ENCODE peak calls at places on chromosomes 1 and 21, in eight cellular contexts. Z is hepatocyte, Y is stomach, C is astrocyte of the spinal cord, J is PC-9, V is dorsolateral prefrontal cortex, D is left ventricle myocardium inferior, F is colonic mucosa. X is an unnamed sample.

GRCh38 chr1:21217812-21218596 is 41.3 kb upstream of the EIF4G3 start:
- DNase-seq in Z (peak; percentile 46), Y (peak; percentile 31), C (no peak), J (no peak), V (peak; percentile 36), D (no peak), F (peak; percentile 50), X (no peak)

GRCh38 chr1:22739648-22740385 is 29.2 kb downstream of the EPHB2 start:
- DNase-seq in Z (peak; percentile 77), Y (no peak), C (peak; percentile 95), J (no peak), V (no peak), D (no peak), F (no peak), X (peak; percentile 93)

GRCh38 chr1:154778944-154779343 is 91.1 kb downstream of the KCNN3 start:
- DNase-seq in Z (no peak), Y (no peak), C (no peak), J (no peak), V (no peak), D (no peak), F (no peak), X (no peak)

GRCh38 chr21:25967566-25968438 is 202.8 kb downstream of the APP start:
- DNase-seq in Z (no peak), Y (no peak), C (no peak), J (no peak), V (no peak), D (no peak), F (no peak), X (no peak)

GRCh38 chr1:201021333-201022177 is 2.0 kb downstream of the KIF21B start:
- DNase-seq in Z (no peak), Y (no peak), C (no peak), J (peak; percentile 16), V (no peak), D (no peak), F (no peak), X (no peak)

GRCh38 chr1:178650950-178651461 is 74.0 kb upstream of the RALGPS2 start:
- DNase-seq in Z (peak; percentile 71), Y (no peak), C (peak; percentile 23), J (peak; percentile 45), V (no peak), D (no peak), F (peak; percentile 52), X (peak; percentile 77)

GRCh38 chr1:181133969-181134418 is 45.5 kb downstream of the IER5 start:
- DNase-seq in Z (no peak), Y (no peak), C (no peak), J (no peak), V (no peak), D (no peak), F (no peak), X (no peak)

GRCh38 chr21:20250337-20250736 is 747.9 kb upstream of the NCAM2 start:
- DNase-seq in Z (no peak), Y (no peak), C (no peak), J (no peak), V (no peak), D (no peak), F (no peak), X (no peak)

GRCh38 chr1:226722240-226722900 is 16.7 kb downstream of the ITPKB start:
- DNase-seq in Z (no peak), Y (no peak), C (no peak), J (no peak), V (no peak), D (no peak), F (no peak), X (no peak)

GRCh38 chr1:231808116-231808515 is 181.5 kb downstream of the DISC1 start:
- DNase-seq in Z (no peak), Y (no peak), C (no peak), J (no peak), V (no peak), D (no peak), F (no peak), X (peak; percentile 53)

GRCh38 chr1:213989071-213989739 is 1.4 kb downstream of the PROX1 start:
- DNase-seq in Z (peak; percentile 42), Y (no peak), C (no peak), J (no peak), V (no peak), D (no peak), F (no peak), X (peak; percentile 27)

GRCh38 chr1:160565568-160565967 is 13.7 kb downstream of the CD84 start:
- DNase-seq in Z (no peak), Y (no peak), C (no peak), J (no peak), V (no peak), D (no peak), F (no peak), X (no peak)

GRCh38 chr1:169041371-169041770 is 65.1 kb upstream of the ATP1B1 start:
- DNase-seq in Z (no peak), Y (no peak), C (no peak), J (no peak), V (no peak), D (no peak), F (no peak), X (no peak)

GRCh38 chr21:42997053-42997452 is 22.7 kb downstream of the PKNOX1 start:
- DNase-seq in Z (peak; percentile 60), Y (no peak), C (peak; percentile 96), J (no peak), V (no peak), D (peak; percentile 60), F (peak; percentile 30), X (peak; percentile 95)

GRCh38 chr1:234604726-234605492 is 5.1 kb downstream of the IRF2BP2 start:
- DNase-seq in Z (no peak), Y (no peak), C (peak; percentile 74), J (no peak), V (no peak), D (no peak), F (no peak), X (no peak)

GRCh38 chr1:24635195-24635843 is 7.8 kb upstream of the SRRM1 start:
- DNase-seq in Z (peak; percentile 77), Y (no peak), C (peak; percentile 79), J (peak; percentile 46), V (no peak), D (no peak), F (no peak), X (peak; percentile 82)

DNA sequence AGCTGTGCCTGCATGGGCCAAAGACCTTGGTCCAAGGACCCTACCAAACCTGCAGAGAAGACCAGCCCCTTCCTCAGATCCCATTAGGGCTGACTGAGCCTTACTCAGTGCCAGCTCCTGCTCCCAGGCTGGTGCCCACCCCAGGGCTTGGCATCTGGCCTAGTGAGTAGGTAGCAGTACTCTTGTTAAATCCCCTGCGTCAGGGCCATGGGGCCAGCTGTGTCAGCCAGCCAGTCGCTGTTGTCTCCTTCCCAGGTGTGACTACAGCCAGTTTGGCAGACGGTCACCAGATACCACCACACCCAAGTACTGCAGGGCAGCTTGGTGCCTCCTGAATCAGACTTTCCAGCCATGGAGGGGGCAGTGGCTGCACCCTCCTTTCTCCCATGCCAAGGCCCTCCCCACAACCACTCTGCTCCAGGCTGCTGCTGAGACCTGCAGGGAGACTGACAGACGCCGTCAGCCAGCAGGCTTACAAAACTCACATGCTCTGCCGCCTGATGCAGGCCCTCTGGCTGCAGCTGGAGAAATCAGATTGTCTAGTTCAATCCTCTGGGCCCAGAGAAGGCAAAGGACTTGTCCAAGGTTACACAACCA is 3.0 kb downstream of the TENT5B start:
- DNase-seq in Z (peak; percentile 52), Y (peak; percentile 73), C (no peak), J (peak; percentile 78), V (no peak), D (peak; percentile 53), F (peak; percentile 72), X (no peak)
- H3K4me3 ChIP-seq in Z (no peak overlapping the region), Y (peak overlapping the region; percentile 9), C (no peak overlapping the region), J (no peak overlapping the region), V (no peak overlapping the region), D (peak overlapping the region; percentile 75), F (no peak overlapping the region), X (no peak overlapping the region)

GRCh38 chr1:198756470-198756869 is 117.6 kb downstream of the PTPRC start:
- DNase-seq in Z (no peak), Y (no peak), C (peak; percentile 41), J (no peak), V (no peak), D (no peak), F (no peak), X (peak; percentile 47)
- TF ChIP-seq CTCF in Z (peak; percentile 46), Y (peak; percentile 9), C (peak; percentile 20), J (peak; percentile 62), V (peak; percentile 47), D (peak; percentile 61), F (peak; percentile 32), X (no peak)

GRCh38 chr1:90339822-90340221 is 344.9 kb downstream of the ZNF326 start:
- DNase-seq in Z (no peak), Y (no peak), C (no peak), J (no peak), V (no peak), D (no peak), F (peak; percentile 21), X (no peak)

GRCh38 chr1:90341485-90341884 is 346.6 kb downstream of the ZNF326 start:
- DNase-seq in Z (no peak), Y (no peak), C (no peak), J (no peak), V (no peak), D (no peak), F (no peak), X (no peak)

GRCh38 chr1:90336552-90337324 is 341.8 kb downstream of the ZNF326 start:
- DNase-seq in Z (no peak), Y (no peak), C (no peak), J (no peak), V (no peak), D (no peak), F (no peak), X (no peak)

GRCh38 chr1:90344963-90345730 is 350.2 kb downstream of the ZNF326 start:
- DNase-seq in Z (no peak), Y (no peak), C (no peak), J (no peak), V (no peak), D (no peak), F (no peak), X (no peak)

GRCh38 chr1:90340604-90341003 is 345.7 kb downstream of the ZNF326 start:
- DNase-seq in Z (no peak), Y (no peak), C (no peak), J (no peak), V (no peak), D (no peak), F (no peak), X (no peak)
- H3K4me3 ChIP-seq in Z (no peak overlapping the region), Y (no peak overlapping the region), C (no peak overlapping the region), J (no peak overlapping the region), V (no peak overlapping the region), D (no peak overlapping the region), F (no peak overlapping the region), X (no peak overlapping the region)

DNA sequence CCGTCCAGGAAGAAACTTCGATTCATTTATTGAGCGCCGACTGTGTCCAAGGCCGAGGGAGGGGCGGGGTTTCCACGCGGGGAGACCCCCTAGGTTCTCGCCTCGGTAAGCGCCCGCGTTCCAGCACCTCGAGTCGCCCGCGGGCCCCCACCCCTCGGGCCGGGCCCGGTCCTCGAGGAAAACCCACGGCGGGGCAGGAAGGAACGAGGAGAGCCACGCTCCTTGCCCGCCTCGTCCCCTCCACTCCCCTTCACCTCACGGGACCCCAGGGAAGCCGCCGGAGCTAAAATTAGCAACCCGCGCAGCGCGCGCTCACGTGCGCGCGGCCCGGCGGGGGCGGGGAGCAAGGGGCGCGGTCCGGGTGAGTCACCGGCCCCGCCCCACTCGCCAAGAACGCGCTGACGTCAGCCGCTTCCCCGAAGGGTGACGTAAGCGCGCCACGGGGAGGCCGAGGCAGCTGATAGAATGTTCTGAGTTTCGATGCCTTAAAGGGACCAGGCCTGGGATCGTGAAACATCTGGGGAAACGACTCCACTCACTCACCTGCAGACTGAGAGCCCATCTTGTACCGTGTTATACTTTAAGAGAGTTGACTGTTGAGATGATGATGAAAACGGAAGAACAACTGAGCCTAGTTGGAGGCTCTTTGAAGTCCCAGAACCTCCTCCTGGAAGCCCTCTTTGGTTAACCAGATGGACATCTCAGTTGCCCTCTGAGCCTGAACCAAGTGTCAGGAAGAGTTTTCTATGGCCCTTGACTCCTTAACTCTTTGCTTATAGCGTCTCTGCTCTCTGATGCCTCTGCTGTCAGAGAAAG is 49.7 kb upstream of the ATF3 start:
- DNase-seq in Z (peak; percentile 99), Y (peak; percentile 97), C (peak; percentile 97), J (peak; percentile 58), V (peak; percentile 85), D (peak; percentile 92), F (peak; percentile 93), X (peak; percentile 98)
- TF ChIP-seq CTCF in Z (no peak), Y (no peak), C (no peak), J (no peak), V (no peak), D (no peak), F (no peak), X (no peak)